ENCODE peak calls at places on chromosomes 2 and 18, in five cellular contexts. D is left cardiac atrium, J is skeletal muscle cell, O is astrocyte, L is substantia nigra. U is an unnamed sample.

GRCh38 chr2:160076239-160076638 is 13.8 kb upstream of the PLA2R1 start:
- DNase-seq in L (no peak), D (no peak), J (no peak), O (no peak), U (no peak)

GRCh38 chr18:41324934-41325333 is 630.1 kb upstream of the PIK3C3 start:
- DNase-seq in O (peak), L (no peak), J (peak), D (no peak), U (no peak)

GRCh38 chr2:128720440-128721022 is 401.9 kb upstream of the HS6ST1 start:
- DNase-seq in D (no peak), O (no peak), J (no peak), L (no peak), U (no peak)

GRCh38 chr18:13235981-13236380 is 17.4 kb downstream of the LDLRAD4 start:
- DNase-seq in J (no peak), D (peak), L (no peak), O (no peak), U (peak)

GRCh38 chr2:10771786-10772185 is 40.8 kb downstream of the PDIA6 start:
- DNase-seq in O (no peak), L (no peak), D (no peak), J (no peak), U (no peak)

GRCh38 chr2:45826889-45827635 is 175.6 kb downstream of the PRKCE start:
- DNase-seq in L (no peak), D (peak), J (peak), O (peak), U (no peak)

GRCh38 chr2:191995285-191995684 is 148.4 kb upstream of the CAVIN2 start:
- DNase-seq in O (no peak), L (no peak), D (no peak), J (no peak), U (no peak)

GRCh38 chr2:174878537-174879147 is 114.4 kb upstream of the CHRNA1 start:
- DNase-seq in L (no peak), D (peak), J (peak), O (peak), U (no peak)

GRCh38 chr18:22552899-22553460 is 135.3 kb upstream of the CTAGE1 start:
- DNase-seq in O (no peak), L (no peak), D (no peak), J (no peak), U (no peak)

GRCh38 chr2:216030210-216030609 is 16.9 kb upstream of the MREG start:
- DNase-seq in O (no peak), D (no peak), J (no peak), L (no peak), U (no peak)

U was measured in lower lobe of right lung.